ENCODE peak calls at places on chromosomes 3 and 15, in ten cellular contexts. T is MM.1S, Q is spleen, P is heart left ventricle, W is uterus, N is endothelial cell, R is mammary epithelial cell, M is foreskin fibroblast, D is fibroblast of lung, I is GM13976. A is an unnamed sample.

GRCh38 chr3:23691343-23691895 is 114.3 kb upstream of the UBE2E1 start:
- DNase-seq in T (no peak), Q (no peak), P (no peak), W (no peak), N (no peak), R (no peak), M (peak; percentile 27), D (no peak), I (no peak), A (no peak)

GRCh38 chr3:34351857-34352545 is 553.6 kb downstream of the PDCD6IP start:
- DNase-seq in T (no peak), Q (no peak), P (no peak), W (no peak), N (no peak), R (no peak), M (no peak), D (no peak), I (no peak), A (no peak)

GRCh38 chr3:50170689-50171088 is 15.6 kb downstream of the SEMA3F start:
- DNase-seq in T (no peak), Q (peak; percentile 87), P (peak; percentile 82), W (no peak), N (no peak), R (peak; percentile 53), M (peak; percentile 67), D (peak; percentile 88), I (no peak), A (no peak)

GRCh38 chr3:186241910-186242821 is 119.9 kb downstream of the DGKG start:
- DNase-seq in T (peak; percentile 98), Q (peak; percentile 88), P (peak; percentile 76), W (peak; percentile 23), N (peak; percentile 70), R (peak; percentile 83), M (peak; percentile 43), D (peak; percentile 80), I (peak; percentile 80), A (peak; percentile 70)

GRCh38 chr3:10437272-10437994 is 68.0 kb downstream of the ATP2B2 start:
- DNase-seq in T (no peak), Q (peak; percentile 82), P (no peak), W (no peak), N (no peak), R (peak; percentile 17), M (peak; percentile 53), D (peak; percentile 48), I (peak; percentile 77), A (peak; percentile 59)

GRCh38 chr15:35624881-35625280 is 78.9 kb upstream of the DPH6 start:
- DNase-seq in T (no peak), Q (no peak), P (no peak), W (no peak), N (no peak), R (peak; percentile 26), M (peak; percentile 94), D (peak; percentile 94), I (no peak), A (no peak)

GRCh38 chr3:195908439-195909293 is at the start of gene TNK2:
- DNase-seq in T (peak; percentile 58), Q (peak; percentile 92), P (no peak), W (no peak), N (no peak), R (no peak), M (peak; percentile 54), D (no peak), I (peak; percentile 65), A (peak; percentile 47)

GRCh38 chr3:137217733-137218132 is 259.9 kb downstream of the IL20RB start:
- DNase-seq in T (no peak), Q (no peak), P (no peak), W (no peak), N (peak; percentile 40), R (no peak), M (no peak), D (no peak), I (no peak), A (no peak)

GRCh38 chr15:29687204-29687768 is 135.0 kb downstream of the TJP1 start:
- DNase-seq in T (peak; percentile 47), Q (peak; percentile 62), P (no peak), W (no peak), N (no peak), R (no peak), M (no peak), D (no peak), I (no peak), A (no peak)

GRCh38 chr3:128482857-128483656 is 9.9 kb downstream of the GATA2 start:
- DNase-seq in T (no peak), Q (peak; percentile 82), P (peak; percentile 61), W (peak; percentile 83), N (peak; percentile 69), R (peak; percentile 19), M (peak; percentile 90), D (peak; percentile 54), I (no peak), A (no peak)

GRCh38 chr3:71680588-71680987 is 44.6 kb downstream of the EIF4E3 start:
- DNase-seq in T (no peak), Q (no peak), P (no peak), W (no peak), N (no peak), R (peak; percentile 60), M (peak; percentile 78), D (peak; percentile 80), I (no peak), A (no peak)

GRCh38 chr3:179503152-179503551 is 51.9 kb upstream of the GNB4 start:
- DNase-seq in T (no peak), Q (no peak), P (no peak), W (no peak), N (no peak), R (no peak), M (no peak), D (no peak), I (no peak), A (no peak)

GRCh38 chr3:38222032-38222634 is 43.5 kb upstream of the SLC22A13 start:
- DNase-seq in T (no peak), Q (no peak), P (no peak), W (no peak), N (no peak), R (no peak), M (no peak), D (no peak), I (no peak), A (no peak)

GRCh38 chr3:146067048-146067447 is 93.9 kb downstream of the PLOD2 start:
- DNase-seq in T (no peak), Q (no peak), P (no peak), W (no peak), N (no peak), R (peak; percentile 50), M (peak; percentile 79), D (peak; percentile 85), I (no peak), A (no peak)

GRCh38 chr3:185733980-185734724 is 90.7 kb downstream of the IGF2BP2 start:
- DNase-seq in T (peak; percentile 50), Q (no peak), P (peak; percentile 15), W (no peak), N (peak; percentile 63), R (peak; percentile 80), M (peak; percentile 87), D (peak; percentile 89), I (peak; percentile 72), A (no peak)

GRCh38 chr3:78728406-78729145 is 1039.2 kb downstream of the ROBO1 start:
- DNase-seq in T (no peak), Q (no peak), P (peak; percentile 62), W (peak; percentile 62), N (no peak), R (peak; percentile 48), M (peak; percentile 82), D (peak; percentile 80), I (no peak), A (no peak)

GRCh38 chr15:57752426-57752825 is 45.9 kb downstream of the POLR2M start:
- DNase-seq in T (no peak), Q (no peak), P (peak; percentile 54), W (peak; percentile 75), N (no peak), R (no peak), M (no peak), D (peak; percentile 8), I (no peak), A (no peak)
- TF ChIP-seq CTCF in T (peak; percentile 11), Q (peak; percentile 40), P (peak; percentile 11), W (peak; percentile 39), N (no peak), R (peak; percentile 11), M (peak; percentile 21), D (peak; percentile 9), I (no peak), A (no peak)

DNA sequence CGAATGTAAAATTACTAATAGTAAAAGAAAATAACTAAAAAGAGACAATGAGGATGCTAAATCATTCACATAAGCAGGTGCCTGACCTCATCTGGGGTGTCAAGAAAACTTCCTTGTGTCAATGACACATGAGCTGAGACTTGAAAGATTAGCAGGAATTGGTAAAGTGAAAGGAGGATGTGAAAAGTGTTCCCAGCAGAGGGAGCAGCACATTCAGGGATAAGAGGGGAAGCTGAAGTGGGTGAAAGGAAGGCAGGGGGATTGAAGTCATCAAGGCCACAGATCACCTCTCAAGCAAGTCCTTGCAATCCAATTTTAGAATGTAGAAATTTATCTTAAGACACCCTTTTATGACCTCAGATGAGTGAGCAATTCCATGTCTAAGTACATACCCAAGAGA is 60.2 kb upstream of the ACP3 start:
- DNase-seq in T (no peak), Q (no peak), P (no peak), W (no peak), N (peak; percentile 51), R (peak; percentile 37), M (peak; percentile 83), D (peak; percentile 81), I (no peak), A (no peak)
- TF ChIP-seq CTCF in T (peak; percentile 22), Q (peak; percentile 17), P (peak; percentile 17), W (peak; percentile 14), N (no peak), R (peak; percentile 63), M (peak; percentile 44), D (peak; percentile 71), I (no peak), A (no peak)

GRCh38 chr3:109985942-109986555 is 648.7 kb upstream of the DPPA4 start:
- DNase-seq in T (no peak), Q (no peak), P (no peak), W (no peak), N (no peak), R (peak; percentile 66), M (no peak), D (no peak), I (no peak), A (no peak)
- TF ChIP-seq CTCF in T (no peak), Q (no peak), P (no peak), W (no peak), N (no peak), R (no peak), M (no peak), D (no peak), I (no peak), A (no peak)

DNA sequence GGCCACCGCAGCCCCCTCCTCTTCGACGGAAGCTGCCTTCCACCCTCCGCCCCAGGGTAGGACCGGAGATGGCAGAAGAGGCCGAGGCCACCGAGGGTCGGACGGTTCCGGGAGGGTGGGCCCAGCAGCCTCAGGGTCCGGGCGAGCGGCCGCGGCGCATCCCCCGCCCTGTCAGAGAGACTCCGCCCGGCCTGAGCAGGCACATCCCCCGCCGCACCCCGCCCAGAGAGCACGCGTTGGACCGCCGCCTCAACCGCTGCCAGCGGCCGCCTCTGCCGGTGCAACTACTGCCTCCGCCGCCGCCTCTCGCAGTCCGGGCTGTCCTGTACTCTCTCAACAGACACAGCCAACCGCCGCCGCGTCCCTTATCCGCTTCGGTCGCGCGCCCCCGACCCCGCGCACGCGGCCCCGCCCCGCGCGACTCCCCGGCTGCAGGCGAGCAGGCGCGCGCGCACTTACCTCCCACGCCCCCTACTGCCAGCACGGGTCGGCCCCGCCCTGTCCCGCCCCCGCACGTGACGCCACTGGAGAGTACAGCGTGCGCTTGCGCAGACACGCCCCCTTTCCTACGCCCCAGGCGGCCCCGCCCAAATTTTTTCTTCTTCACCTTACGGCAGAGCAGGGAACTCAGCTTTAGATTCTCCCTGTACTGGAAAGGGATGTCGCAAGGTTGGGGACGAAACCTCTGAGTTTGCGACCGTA is at the start of gene MYO9A:
- DNase-seq in T (peak; percentile 98), Q (peak; percentile 99), P (peak; percentile 98), W (peak; percentile 98), N (peak; percentile 99), R (peak; percentile 97), M (peak; percentile 99), D (peak; percentile 99), I (peak; percentile 98), A (peak; percentile 99)
- TF ChIP-seq CTCF in T (no peak), Q (peak; percentile 34), P (no peak), W (peak; percentile 30), N (peak; percentile 28), R (no peak), M (no peak), D (no peak), I (peak; percentile 34), A (peak; percentile 3)